ENCODE peak calls at places on chromosome 15, in eight cellular contexts. U, J, A, Q, V, S, H and B are unnamed samples.

GRCh38 chr15:29511663-29512062 is 242.0 kb upstream of the NSMCE3 start:
- DNase-seq in A (no peak), H (no peak), S (no peak), U (no peak), V (no peak), Q (no peak), J (no peak), B (no peak)

GRCh38 chr15:51368751-51369450 is 27.4 kb downstream of the GLDN start:
- DNase-seq in J (peak; percentile 88), U (peak; percentile 69), A (no peak), V (peak; percentile 93), H (no peak), S (no peak), Q (no peak), B (no peak)

GRCh38 chr15:80494311-80494710 is 90.1 kb downstream of the ARNT2 start:
- DNase-seq in S (no peak), J (peak; percentile 36), A (no peak), V (peak; percentile 74), Q (no peak), U (peak; percentile 68), H (peak; percentile 71), B (no peak)

GRCh38 chr15:101387591-101387990 is 92.5 kb upstream of the SNRPA1 start:
- DNase-seq in S (no peak), V (no peak), A (no peak), U (no peak), J (no peak), H (no peak), Q (no peak), B (no peak)

GRCh38 chr15:67105065-67105951 is 39.9 kb downstream of the SMAD3 start:
- DNase-seq in H (peak; percentile 97), Q (peak; percentile 76), S (no peak), V (peak; percentile 99), J (peak; percentile 97), A (no peak), U (peak; percentile 98), B (peak; percentile 69)

GRCh38 chr15:58440922-58441321 is 9.1 kb downstream of the LIPC start:
- DNase-seq in A (no peak), S (no peak), V (no peak), U (no peak), Q (no peak), J (no peak), H (peak; percentile 66), B (no peak)

GRCh38 chr15:74257105-74257504 is 21.0 kb downstream of the CCDC33 start:
- DNase-seq in S (no peak), A (no peak), U (no peak), H (no peak), V (no peak), J (no peak), Q (no peak), B (no peak)

GRCh38 chr15:96285306-96285705 is 45.2 kb upstream of the NR2F2 start:
- DNase-seq in A (no peak), H (no peak), V (peak; percentile 99), Q (peak; percentile 79), J (peak; percentile 59), U (peak; percentile 80), S (peak; percentile 36), B (no peak)

GRCh38 chr15:59384507-59384906 is 11.8 kb upstream of the MYO1E start:
- DNase-seq in J (no peak), Q (no peak), S (no peak), A (no peak), V (no peak), H (no peak), U (no peak), B (no peak)

GRCh38 chr15:51094606-51095569 is at the start of gene TNFAIP8L3:
- DNase-seq in V (no peak), H (peak; percentile 44), A (no peak), Q (peak; percentile 28), S (no peak), J (no peak), U (peak; percentile 68), B (peak; percentile 23)

GRCh38 chr15:67383903-67384302 is 129.3 kb downstream of the IQCH start:
- DNase-seq in H (no peak), V (peak; percentile 19), A (no peak), Q (no peak), U (peak; percentile 27), J (peak; percentile 21), S (no peak), B (no peak)

GRCh38 chr15:33915571-33916407 is 52.5 kb upstream of the CHRM5 start:
- DNase-seq in U (peak; percentile 32), S (no peak), J (no peak), A (no peak), Q (no peak), H (no peak), V (no peak), B (peak; percentile 29)

GRCh38 chr15:45662375-45662774 is 27.5 kb downstream of the SQOR start:
- DNase-seq in S (no peak), A (no peak), Q (no peak), H (no peak), V (no peak), U (no peak), J (no peak), B (no peak)
- H3K4me1 ChIP-seq in S (peaks cover 11% of the 10 kb centered on the region), A (no peaks in the 10 kb centered on the region), Q (peaks cover 7% of the 10 kb centered on the region), H (no peaks in the 10 kb centered on the region), V (peaks cover 3% of the 10 kb centered on the region), U (no peaks in the 10 kb centered on the region), J (peaks cover 7% of the 10 kb centered on the region), B (peaks cover 5% of the 10 kb centered on the region)

DNA sequence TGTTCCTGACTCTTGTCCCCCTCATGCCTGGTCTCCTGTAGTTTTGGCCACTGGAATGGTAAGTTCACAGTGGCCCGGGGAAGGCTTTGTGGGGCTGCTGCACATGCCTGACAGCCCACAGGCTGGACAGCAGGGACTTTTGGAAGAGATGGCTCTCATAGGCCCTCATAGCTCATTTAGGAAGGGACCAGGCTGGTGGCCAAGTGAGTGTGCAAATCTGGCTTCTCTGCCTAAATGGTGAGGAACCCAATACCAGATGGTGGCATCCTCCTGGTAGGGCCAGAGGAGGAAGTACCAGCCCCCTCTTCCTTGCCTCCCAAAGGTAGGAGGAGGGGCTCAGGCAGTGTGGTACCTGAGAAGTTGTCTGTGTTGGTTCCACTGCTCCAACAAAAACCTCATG is 25.6 kb downstream of the ALPK3 start:
- DNase-seq in Q (no peak), S (no peak), H (no peak), J (no peak), A (no peak), U (no peak), V (no peak), B (no peak)
- H3K4me3 ChIP-seq in Q (no peak overlapping the region), S (no peak overlapping the region), H (no peak overlapping the region), J (no peak overlapping the region), A (no peak overlapping the region), U (no peak overlapping the region), V (no peak overlapping the region), B (no peak overlapping the region)

DNA sequence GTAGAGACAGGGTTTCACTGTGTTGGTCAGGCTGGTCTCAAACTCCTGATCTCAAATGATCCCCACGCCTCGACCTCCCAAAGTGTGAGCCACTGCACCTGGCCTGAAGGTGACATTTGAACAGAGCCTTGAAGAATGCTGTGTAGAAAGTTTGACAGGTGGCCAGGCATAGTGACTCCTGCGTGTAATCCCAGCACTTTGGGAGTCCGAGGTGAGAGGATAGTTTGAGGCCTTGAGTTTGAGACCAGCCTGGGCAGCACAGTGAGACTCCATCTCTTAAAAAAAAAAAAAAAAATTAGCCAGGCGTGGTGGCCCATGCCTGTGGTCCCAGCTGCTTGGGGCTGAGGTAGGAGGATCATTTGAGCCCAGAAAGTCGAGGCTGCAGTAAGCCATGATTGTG is 1.5 kb downstream of the IQGAP1 start:
- DNase-seq in J (no peak), V (no peak), A (no peak), U (no peak), S (no peak), H (no peak), Q (no peak), B (no peak)
- H3K4me1 ChIP-seq in J (peaks cover 14% of the 10 kb centered on the region), V (peaks cover 7% of the 10 kb centered on the region), A (peaks cover 59% of the 10 kb centered on the region), U (peaks cover 15% of the 10 kb centered on the region), S (peaks cover 43% of the 10 kb centered on the region), H (peaks cover 10% of the 10 kb centered on the region), Q (peaks cover 23% of the 10 kb centered on the region), B (peaks cover 10% of the 10 kb centered on the region)

DNA sequence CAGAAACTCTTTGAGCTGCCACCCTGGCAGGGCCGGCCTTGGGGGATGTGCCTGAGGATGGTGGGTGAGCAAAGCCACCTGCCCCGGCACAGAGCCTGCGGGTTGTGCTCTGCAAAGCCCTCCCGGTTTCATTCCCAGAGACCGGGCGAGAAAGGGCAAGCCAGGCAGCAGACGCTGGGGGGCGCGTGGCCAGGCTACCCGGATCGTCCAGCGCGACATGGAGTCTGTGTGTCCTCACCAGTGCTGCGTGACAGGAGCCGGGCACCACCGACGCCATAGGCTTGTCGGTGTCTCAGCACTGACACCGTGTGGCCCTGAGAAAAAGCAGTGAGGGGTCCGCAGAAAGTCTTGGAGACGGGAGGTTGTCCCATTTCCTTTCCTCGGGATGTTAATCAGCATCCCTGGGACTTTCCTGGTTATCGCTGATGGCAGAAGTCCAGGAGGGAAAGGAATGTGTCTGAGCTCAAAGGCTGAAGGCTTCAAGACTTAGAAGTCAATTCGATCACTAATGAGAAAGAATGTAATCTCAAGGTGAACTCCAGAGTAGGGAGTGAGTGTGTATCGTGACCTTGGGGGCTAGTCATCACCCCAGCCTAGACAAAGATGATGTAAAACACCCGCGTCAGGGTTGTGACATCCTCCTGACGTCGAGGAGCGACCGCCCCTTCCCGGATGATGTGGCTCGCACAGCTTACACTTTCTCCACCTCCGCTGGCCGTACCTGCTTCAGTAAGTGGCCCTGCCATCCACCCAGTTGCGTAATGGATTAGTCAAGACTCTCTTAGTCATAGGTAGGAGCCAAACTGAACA is 36.3 kb upstream of the PLA2G4E start:
- DNase-seq in Q (peak; percentile 90), H (peak; percentile 88), A (peak; percentile 38), U (peak; percentile 80), J (peak; percentile 86), V (peak; percentile 62), S (peak; percentile 77), B (peak; percentile 89)
- H3K4me3 ChIP-seq in Q (peak overlapping the region; percentile 30), H (peak overlapping the region; percentile 39), A (peak overlapping the region; percentile 61), U (peak overlapping the region; percentile 37), J (peak overlapping the region; percentile 38), V (peak overlapping the region; percentile 3), S (peak overlapping the region; percentile 14), B (no peak overlapping the region)

DNA sequence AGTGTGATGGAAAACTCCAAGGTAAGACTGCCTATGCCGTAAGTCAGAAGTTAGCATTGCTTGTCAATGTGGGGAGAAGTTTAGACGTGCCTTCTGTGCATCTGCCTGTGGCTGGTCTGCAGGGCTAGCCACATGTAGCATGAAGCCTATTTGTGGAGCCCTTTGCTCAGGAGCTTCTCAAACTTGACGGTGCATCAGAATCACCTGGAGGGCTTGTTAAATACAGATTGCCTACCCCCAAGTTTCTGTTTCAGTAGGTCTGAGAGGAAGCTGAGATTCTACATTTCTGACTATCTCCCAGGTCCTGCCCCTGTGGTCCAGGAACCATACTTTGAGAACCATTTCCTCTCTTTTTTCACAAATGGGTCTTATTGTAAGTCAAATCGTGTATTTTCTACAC is 292.1 kb upstream of the TPM1 start:
- DNase-seq in A (no peak), H (no peak), V (no peak), U (no peak), J (no peak), S (no peak), Q (no peak), B (no peak)
- H3K4me1 ChIP-seq in A (no peaks in the 10 kb centered on the region), H (peaks cover 21% of the 10 kb centered on the region), V (peaks cover 5% of the 10 kb centered on the region), U (peaks cover 24% of the 10 kb centered on the region), J (peaks cover 13% of the 10 kb centered on the region), S (no peaks in the 10 kb centered on the region), Q (no peaks in the 10 kb centered on the region), B (no peaks in the 10 kb centered on the region)